ENCODE peak calls at places on chromosome 13, in ten cellular contexts. One of them, this sample, is unnamed.

GRCh38 chr13:87675851-87676250 is 4.7 kb downstream of the SLITRK5 start:
- DNase-seq in cardiac fibroblast: no peak
- DNase-seq in fibroblast of lung: no peak
- DNase-seq in dorsolateral prefrontal cortex: no peak
- DNase-seq in heart left ventricle: no peak
- DNase-seq in tibial nerve: no peak
- DNase-seq in astrocyte: no peak
- DNase-seq in epithelial cell of proximal tubule: no peak
- DNase-seq in heart right ventricle: no peak
- DNase-seq in pancreas: no peak
- DNase-seq in this sample: no peak

GRCh38 chr13:59281453-59281852 is 882.3 kb downstream of the DIAPH3 start:
- DNase-seq in astrocyte: no peak
- DNase-seq in tibial nerve: no peak
- DNase-seq in heart left ventricle: no peak
- DNase-seq in heart right ventricle: no peak
- DNase-seq in cardiac fibroblast: no peak
- DNase-seq in dorsolateral prefrontal cortex: no peak
- DNase-seq in pancreas: no peak
- DNase-seq in epithelial cell of proximal tubule: no peak
- DNase-seq in fibroblast of lung: no peak
- DNase-seq in this sample: no peak

GRCh38 chr13:75458696-75459422 is 23.1 kb downstream of the TBC1D4 start:
- DNase-seq in heart left ventricle: peak
- DNase-seq in pancreas: peak
- DNase-seq in astrocyte: no peak
- DNase-seq in dorsolateral prefrontal cortex: peak
- DNase-seq in epithelial cell of proximal tubule: no peak
- DNase-seq in heart right ventricle: peak
- DNase-seq in cardiac fibroblast: no peak
- DNase-seq in fibroblast of lung: no peak
- DNase-seq in tibial nerve: no peak
- DNase-seq in this sample: peak

GRCh38 chr13:33026489-33027152 is 10.4 kb downstream of the KL start:
- DNase-seq in tibial nerve: no peak
- DNase-seq in pancreas: no peak
- DNase-seq in dorsolateral prefrontal cortex: no peak
- DNase-seq in astrocyte: no peak
- DNase-seq in heart left ventricle: no peak
- DNase-seq in heart right ventricle: peak
- DNase-seq in fibroblast of lung: no peak
- DNase-seq in epithelial cell of proximal tubule: no peak
- DNase-seq in cardiac fibroblast: no peak
- DNase-seq in this sample: no peak

GRCh38 chr13:68176486-68176885 is 946.4 kb upstream of the PCDH9 start:
- DNase-seq in fibroblast of lung: peak
- DNase-seq in cardiac fibroblast: peak
- DNase-seq in tibial nerve: no peak
- DNase-seq in epithelial cell of proximal tubule: peak
- DNase-seq in heart left ventricle: no peak
- DNase-seq in astrocyte: peak
- DNase-seq in pancreas: no peak
- DNase-seq in heart right ventricle: no peak
- DNase-seq in dorsolateral prefrontal cortex: no peak
- DNase-seq in this sample: no peak

GRCh38 chr13:43374621-43375020 is 351.2 kb downstream of the DNAJC15 start:
- DNase-seq in tibial nerve: no peak
- DNase-seq in dorsolateral prefrontal cortex: no peak
- DNase-seq in epithelial cell of proximal tubule: no peak
- DNase-seq in heart left ventricle: no peak
- DNase-seq in cardiac fibroblast: peak
- DNase-seq in astrocyte: peak
- DNase-seq in fibroblast of lung: peak
- DNase-seq in heart right ventricle: no peak
- DNase-seq in pancreas: no peak
- DNase-seq in this sample: no peak

GRCh38 chr13:18991054-18991453 is 190.6 kb downstream of the TUBA3C start:
- DNase-seq in dorsolateral prefrontal cortex: no peak
- DNase-seq in epithelial cell of proximal tubule: no peak
- DNase-seq in fibroblast of lung: no peak
- DNase-seq in heart right ventricle: no peak
- DNase-seq in astrocyte: no peak
- DNase-seq in pancreas: no peak
- DNase-seq in heart left ventricle: no peak
- DNase-seq in cardiac fibroblast: no peak
- DNase-seq in tibial nerve: no peak
- DNase-seq in this sample: no peak

GRCh38 chr13:101455863-101456262 is 3.4 kb downstream of the ITGBL1 start:
- DNase-seq in fibroblast of lung: peak
- DNase-seq in epithelial cell of proximal tubule: peak
- DNase-seq in cardiac fibroblast: peak
- DNase-seq in heart right ventricle: no peak
- DNase-seq in dorsolateral prefrontal cortex: no peak
- DNase-seq in astrocyte: peak
- DNase-seq in pancreas: no peak
- DNase-seq in heart left ventricle: no peak
- DNase-seq in tibial nerve: no peak
- DNase-seq in this sample: no peak

GRCh38 chr13:32555613-32556012 is 17.0 kb upstream of the N4BP2L2 start:
- DNase-seq in heart right ventricle: no peak
- DNase-seq in fibroblast of lung: no peak
- DNase-seq in tibial nerve: no peak
- DNase-seq in pancreas: no peak
- DNase-seq in cardiac fibroblast: no peak
- DNase-seq in astrocyte: no peak
- DNase-seq in dorsolateral prefrontal cortex: no peak
- DNase-seq in heart left ventricle: no peak
- DNase-seq in epithelial cell of proximal tubule: no peak
- DNase-seq in this sample: no peak

GRCh38 chr13:100675660-100676129 is 1.1 kb upstream of the TMTC4 start:
- DNase-seq in heart left ventricle: no peak
- DNase-seq in astrocyte: no peak
- DNase-seq in fibroblast of lung: no peak
- DNase-seq in dorsolateral prefrontal cortex: no peak
- DNase-seq in cardiac fibroblast: no peak
- DNase-seq in epithelial cell of proximal tubule: no peak
- DNase-seq in pancreas: no peak
- DNase-seq in tibial nerve: no peak
- DNase-seq in heart right ventricle: no peak
- DNase-seq in this sample: no peak

GRCh38 chr13:99495478-99496321 is 5.6 kb upstream of the TM9SF2 start:
- DNase-seq in fibroblast of lung: no peak
- DNase-seq in cardiac fibroblast: no peak
- DNase-seq in astrocyte: no peak
- DNase-seq in dorsolateral prefrontal cortex: no peak
- DNase-seq in heart right ventricle: no peak
- DNase-seq in epithelial cell of proximal tubule: no peak
- DNase-seq in heart left ventricle: no peak
- DNase-seq in pancreas: no peak
- DNase-seq in tibial nerve: no peak
- DNase-seq in this sample: no peak
- H3K4me3 ChIP-seq in fibroblast of lung: peak
- H3K4me3 ChIP-seq in cardiac fibroblast: peak
- H3K4me3 ChIP-seq in astrocyte: no peak
- H3K4me3 ChIP-seq in dorsolateral prefrontal cortex: peak
- H3K4me3 ChIP-seq in heart right ventricle: peak
- H3K4me3 ChIP-seq in epithelial cell of proximal tubule: peak
- H3K4me3 ChIP-seq in heart left ventricle: peak
- H3K4me3 ChIP-seq in pancreas: peak
- H3K4me3 ChIP-seq in tibial nerve: peak
- H3K4me3 ChIP-seq in this sample: peak

GRCh38 chr13:112510002-112510780 is 77.8 kb downstream of the TUBGCP3 start:
- DNase-seq in astrocyte: peak
- DNase-seq in dorsolateral prefrontal cortex: peak
- DNase-seq in tibial nerve: no peak
- DNase-seq in fibroblast of lung: peak
- DNase-seq in cardiac fibroblast: peak
- DNase-seq in epithelial cell of proximal tubule: peak
- DNase-seq in pancreas: peak
- DNase-seq in heart right ventricle: no peak
- DNase-seq in heart left ventricle: no peak
- DNase-seq in this sample: no peak
- TF ChIP-seq CTCF in astrocyte: peak
- TF ChIP-seq CTCF in dorsolateral prefrontal cortex: peak
- TF ChIP-seq CTCF in tibial nerve: peak
- TF ChIP-seq CTCF in fibroblast of lung: peak
- TF ChIP-seq CTCF in cardiac fibroblast: peak
- TF ChIP-seq CTCF in epithelial cell of proximal tubule: peak
- TF ChIP-seq CTCF in pancreas: no peak
- TF ChIP-seq CTCF in heart right ventricle: peak
- TF ChIP-seq CTCF in heart left ventricle: peak
- TF ChIP-seq CTCF in this sample: no peak

GRCh38 chr13:23610187-23610576 is 40.0 kb downstream of the TNFRSF19 start:
- DNase-seq in dorsolateral prefrontal cortex: no peak
- DNase-seq in fibroblast of lung: peak
- DNase-seq in cardiac fibroblast: peak
- DNase-seq in astrocyte: peak
- DNase-seq in tibial nerve: no peak
- DNase-seq in heart left ventricle: no peak
- DNase-seq in pancreas: no peak
- DNase-seq in epithelial cell of proximal tubule: no peak
- DNase-seq in heart right ventricle: peak
- DNase-seq in this sample: no peak
- H3K4me3 ChIP-seq in dorsolateral prefrontal cortex: no peak
- H3K4me3 ChIP-seq in fibroblast of lung: peak
- H3K4me3 ChIP-seq in cardiac fibroblast: no peak
- H3K4me3 ChIP-seq in astrocyte: no peak
- H3K4me3 ChIP-seq in tibial nerve: no peak
- H3K4me3 ChIP-seq in heart left ventricle: no peak
- H3K4me3 ChIP-seq in pancreas: no peak
- H3K4me3 ChIP-seq in epithelial cell of proximal tubule: no peak
- H3K4me3 ChIP-seq in heart right ventricle: no peak
- H3K4me3 ChIP-seq in this sample: no peak

GRCh38 chr13:20159646-20160345 is 1.1 kb downstream of the GJA3 start:
- DNase-seq in heart right ventricle: no peak
- DNase-seq in dorsolateral prefrontal cortex: no peak
- DNase-seq in pancreas: no peak
- DNase-seq in tibial nerve: no peak
- DNase-seq in fibroblast of lung: peak
- DNase-seq in cardiac fibroblast: peak
- DNase-seq in heart left ventricle: no peak
- DNase-seq in astrocyte: peak
- DNase-seq in epithelial cell of proximal tubule: no peak
- DNase-seq in this sample: no peak

GRCh38 chr13:20160346-20161274 is at the start of gene GJA3:
- DNase-seq in tibial nerve: no peak
- DNase-seq in dorsolateral prefrontal cortex: no peak
- DNase-seq in epithelial cell of proximal tubule: no peak
- DNase-seq in pancreas: no peak
- DNase-seq in heart left ventricle: peak
- DNase-seq in astrocyte: peak
- DNase-seq in cardiac fibroblast: peak
- DNase-seq in fibroblast of lung: peak
- DNase-seq in heart right ventricle: peak
- DNase-seq in this sample: no peak

GRCh38 chr13:20157387-20157786 is 3.5 kb downstream of the GJA3 start:
- DNase-seq in epithelial cell of proximal tubule: no peak
- DNase-seq in cardiac fibroblast: no peak
- DNase-seq in tibial nerve: no peak
- DNase-seq in fibroblast of lung: no peak
- DNase-seq in heart left ventricle: no peak
- DNase-seq in astrocyte: no peak
- DNase-seq in heart right ventricle: no peak
- DNase-seq in dorsolateral prefrontal cortex: no peak
- DNase-seq in pancreas: no peak
- DNase-seq in this sample: no peak

GRCh38 chr13:20161275-20161950 is 561 bp upstream of the GJA3 start:
- DNase-seq in fibroblast of lung: no peak
- DNase-seq in cardiac fibroblast: no peak
- DNase-seq in heart right ventricle: peak
- DNase-seq in heart left ventricle: no peak
- DNase-seq in tibial nerve: no peak
- DNase-seq in dorsolateral prefrontal cortex: no peak
- DNase-seq in pancreas: no peak
- DNase-seq in epithelial cell of proximal tubule: no peak
- DNase-seq in astrocyte: no peak
- DNase-seq in this sample: no peak

DNA sequence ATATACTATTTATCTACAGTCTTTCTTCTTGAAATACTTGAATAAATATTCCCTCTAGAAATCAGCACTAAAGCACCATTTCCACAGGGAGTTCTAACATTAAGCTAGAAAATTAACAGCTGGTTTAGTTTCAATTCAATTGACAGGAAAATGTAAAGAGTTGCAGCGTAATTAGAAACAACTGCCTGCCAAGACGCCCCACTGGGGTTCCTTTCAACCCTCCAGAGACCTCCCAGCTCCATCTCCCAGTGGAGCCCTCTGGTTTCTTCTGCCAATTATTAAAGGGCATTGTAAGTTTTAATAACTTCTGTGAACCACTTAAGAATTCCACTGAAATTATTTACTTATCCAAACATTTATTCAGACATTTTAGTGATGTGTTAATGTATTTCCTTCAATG is 4.1 kb downstream of the GJA3 start:
- DNase-seq in heart right ventricle: no peak
- DNase-seq in cardiac fibroblast: no peak
- DNase-seq in heart left ventricle: no peak
- DNase-seq in tibial nerve: no peak
- DNase-seq in fibroblast of lung: no peak
- DNase-seq in astrocyte: no peak
- DNase-seq in epithelial cell of proximal tubule: no peak
- DNase-seq in dorsolateral prefrontal cortex: no peak
- DNase-seq in pancreas: no peak
- DNase-seq in this sample: no peak
- TF ChIP-seq CTCF in heart right ventricle: no peak
- TF ChIP-seq CTCF in cardiac fibroblast: no peak
- TF ChIP-seq CTCF in heart left ventricle: no peak
- TF ChIP-seq CTCF in tibial nerve: no peak
- TF ChIP-seq CTCF in fibroblast of lung: no peak
- TF ChIP-seq CTCF in astrocyte: no peak
- TF ChIP-seq CTCF in epithelial cell of proximal tubule: no peak
- TF ChIP-seq CTCF in dorsolateral prefrontal cortex: no peak
- TF ChIP-seq CTCF in pancreas: no peak
- TF ChIP-seq CTCF in this sample: no peak

GRCh38 chr13:78875792-78876580 is 217.0 kb upstream of the OBI1 start:
- DNase-seq in tibial nerve: no peak
- DNase-seq in astrocyte: no peak
- DNase-seq in heart left ventricle: peak
- DNase-seq in cardiac fibroblast: no peak
- DNase-seq in dorsolateral prefrontal cortex: no peak
- DNase-seq in pancreas: no peak
- DNase-seq in epithelial cell of proximal tubule: no peak
- DNase-seq in heart right ventricle: no peak
- DNase-seq in fibroblast of lung: no peak
- DNase-seq in this sample: no peak
- H3K4me3 ChIP-seq in tibial nerve: no peak
- H3K4me3 ChIP-seq in astrocyte: no peak
- H3K4me3 ChIP-seq in heart left ventricle: no peak
- H3K4me3 ChIP-seq in cardiac fibroblast: no peak
- H3K4me3 ChIP-seq in dorsolateral prefrontal cortex: no peak
- H3K4me3 ChIP-seq in pancreas: no peak
- H3K4me3 ChIP-seq in epithelial cell of proximal tubule: no peak
- H3K4me3 ChIP-seq in heart right ventricle: no peak
- H3K4me3 ChIP-seq in fibroblast of lung: no peak
- H3K4me3 ChIP-seq in this sample: no peak

This sample was measured in gastrocnemius medialis.